ENCODE peak calls at places on chromosomes 1 and 21, in ten cellular contexts. H is OCI-LY7, G is uterus, W is heart left ventricle, D is left lung, C is ovary, P is vagina, Y is hepatocyte, S is esophagus muscularis mucosa, K is testis. Z is an unnamed sample. For H3K9me3, the result is how much of the 10 kb centered on the place peaks cover.

GRCh38 chr1:37177230-37177864 is 143.0 kb upstream of the GRIK3 start:
- DNase-seq in H (peak), P (no peak), Y (peak), K (peak), C (no peak), D (no peak), G (no peak), S (peak), W (no peak), Z (no peak)

GRCh38 chr1:177209357-177209756 is 38.6 kb downstream of the BRINP2 start:
- DNase-seq in P (no peak), W (peak), S (peak), H (no peak), Y (peak), G (peak), D (peak), C (peak), K (peak), Z (peak)

GRCh38 chr1:67668660-67669059 is 16.3 kb upstream of the GADD45A start:
- DNase-seq in H (no peak), P (no peak), S (no peak), K (no peak), G (no peak), Y (peak), W (no peak), D (no peak), C (no peak), Z (no peak)

GRCh38 chr1:63891211-63891610 is 117.4 kb downstream of the ROR1 start:
- DNase-seq in C (no peak), K (no peak), G (no peak), S (no peak), Y (no peak), D (no peak), W (no peak), H (no peak), P (no peak), Z (no peak)

GRCh38 chr1:236063919-236064673 is 794 bp downstream of the NID1 start:
- DNase-seq in C (peak), Y (peak), S (peak), D (peak), G (peak), P (no peak), H (no peak), W (peak), K (peak), Z (peak)

GRCh38 chr1:206565973-206566372 is 46.3 kb downstream of the EIF2D start:
- DNase-seq in Y (no peak), K (no peak), S (no peak), W (no peak), H (no peak), G (no peak), P (no peak), D (no peak), C (no peak), Z (no peak)

GRCh38 chr1:93738075-93738622 is 56.5 kb upstream of the BCAR3 start:
- DNase-seq in Y (no peak), S (no peak), H (no peak), P (no peak), W (no peak), K (no peak), G (no peak), D (no peak), C (no peak), Z (no peak)

GRCh38 chr1:170929835-170930554 is 5.3 kb upstream of the MROH9 start:
- DNase-seq in S (no peak), C (peak), P (no peak), H (peak), W (peak), K (peak), D (no peak), G (peak), Y (peak), Z (no peak)

GRCh38 chr1:25502957-25503356 is 40.4 kb upstream of the LDLRAP1 start:
- DNase-seq in C (no peak), S (no peak), W (no peak), H (no peak), G (no peak), P (no peak), D (no peak), Y (peak), K (no peak), Z (no peak)

GRCh38 chr1:228862542-228863505 is 127.5 kb downstream of the RHOU start:
- DNase-seq in H (no peak), P (peak), W (no peak), D (no peak), C (no peak), Y (no peak), G (no peak), K (peak), S (peak), Z (no peak)

GRCh38 chr1:99527545-99527944 is 118.4 kb upstream of the PALMD start:
- DNase-seq in Y (no peak), P (no peak), D (no peak), G (no peak), K (no peak), W (no peak), C (no peak), H (no peak), S (no peak), Z (no peak)

GRCh38 chr1:155218854-155219591 is 10.5 kb downstream of the MTX1 start:
- DNase-seq in H (peak), G (peak), S (no peak), K (peak), D (no peak), C (no peak), Y (peak), P (no peak), W (no peak), Z (no peak)

GRCh38 chr1:11157867-11158266 is 31.3 kb upstream of the ANGPTL7 start:
- DNase-seq in K (peak), G (peak), S (no peak), P (no peak), D (no peak), Y (no peak), H (no peak), C (peak), W (peak), Z (no peak)

GRCh38 chr1:234521802-234522185 is 42.8 kb upstream of the TARBP1 start:
- DNase-seq in K (no peak), W (no peak), D (no peak), C (no peak), Y (no peak), G (no peak), P (no peak), S (no peak), H (no peak), Z (no peak)

GRCh38 chr1:234519506-234519905 is 40.5 kb upstream of the TARBP1 start:
- DNase-seq in P (no peak), W (no peak), C (no peak), S (no peak), D (no peak), G (no peak), H (peak), K (no peak), Y (no peak), Z (no peak)

GRCh38 chr1:234518876-234519275 is 39.9 kb upstream of the TARBP1 start:
- DNase-seq in G (no peak), K (no peak), D (no peak), C (no peak), P (no peak), H (no peak), Y (no peak), W (no peak), S (no peak), Z (no peak)

GRCh38 chr1:234517087-234517802 is 38.3 kb upstream of the TARBP1 start:
- DNase-seq in G (no peak), K (no peak), D (no peak), S (no peak), C (no peak), Y (no peak), H (no peak), W (no peak), P (no peak), Z (no peak)

GRCh38 chr1:234520908-234521801 is 42.2 kb upstream of the TARBP1 start:
- DNase-seq in S (no peak), C (no peak), W (no peak), K (no peak), H (no peak), D (no peak), Y (no peak), G (no peak), P (no peak), Z (no peak)
- H3K27ac ChIP-seq in S (peak), C (no peak), W (peak), K (no peak), H (peak), D (peak), Y (no peak), G (peak), P (no peak), Z (no peak)

DNA sequence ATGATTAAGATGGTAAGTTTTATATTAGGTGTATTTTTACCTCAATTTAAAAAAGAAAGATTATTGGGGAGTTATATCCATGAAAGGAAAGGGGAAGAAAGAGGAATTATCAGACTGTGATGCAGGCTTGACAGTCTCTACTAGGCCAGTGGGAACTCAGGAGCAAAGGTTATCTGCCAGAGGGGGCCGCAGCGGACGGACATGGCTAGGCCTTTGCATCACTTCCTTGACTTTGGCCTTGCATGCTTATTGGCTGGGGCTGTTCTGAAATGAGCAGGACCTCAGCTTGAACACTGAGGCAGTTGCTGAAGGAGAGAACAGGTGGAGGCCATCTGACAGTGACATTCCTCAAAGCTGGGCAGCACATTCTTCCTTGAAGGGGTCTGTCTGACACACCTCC is 150.9 kb downstream of the CYYR1 start:
- DNase-seq in Y (no peak), K (no peak), P (no peak), D (no peak), S (no peak), W (no peak), G (no peak), C (no peak), H (no peak), Z (no peak)
- H3K9me3 ChIP-seq in Y (under half), K (under half), P (under half), D (under half), S (under half), W (under half), G (under half), C (under half), H (under half), Z (under half)

GRCh38 chr1:16289959-16290358 is 53.0 kb upstream of the CPLANE2 start:
- DNase-seq in Y (no peak), P (no peak), G (no peak), H (no peak), W (no peak), S (no peak), K (no peak), C (no peak), D (no peak), Z (no peak)
- TF ChIP-seq CTCF in Y (no peak), P (no peak), G (no peak), H (peak), W (no peak), S (no peak), K (no peak), C (no peak), D (no peak), Z (no peak)

GRCh38 chr1:168676029-168676812 is 52.8 kb downstream of the DPT start:
- DNase-seq in Y (no peak), K (no peak), C (no peak), W (no peak), G (no peak), D (no peak), P (no peak), H (no peak), S (no peak), Z (no peak)
- H3K27ac ChIP-seq in Y (no peak), K (peak), C (no peak), W (no peak), G (no peak), D (no peak), P (no peak), H (no peak), S (no peak), Z (no peak)

GRCh38 chr1:247047260-247047659 is 31.4 kb downstream of the ZNF670 start:
- DNase-seq in S (no peak), W (no peak), G (no peak), H (no peak), C (no peak), P (no peak), Y (no peak), K (no peak), D (no peak), Z (no peak)

GRCh38 chr1:247043406-247043805 is 35.2 kb downstream of the ZNF670 start:
- DNase-seq in H (no peak), K (no peak), P (no peak), C (no peak), D (no peak), G (no peak), S (no peak), Y (no peak), W (no peak), Z (no peak)

DNA sequence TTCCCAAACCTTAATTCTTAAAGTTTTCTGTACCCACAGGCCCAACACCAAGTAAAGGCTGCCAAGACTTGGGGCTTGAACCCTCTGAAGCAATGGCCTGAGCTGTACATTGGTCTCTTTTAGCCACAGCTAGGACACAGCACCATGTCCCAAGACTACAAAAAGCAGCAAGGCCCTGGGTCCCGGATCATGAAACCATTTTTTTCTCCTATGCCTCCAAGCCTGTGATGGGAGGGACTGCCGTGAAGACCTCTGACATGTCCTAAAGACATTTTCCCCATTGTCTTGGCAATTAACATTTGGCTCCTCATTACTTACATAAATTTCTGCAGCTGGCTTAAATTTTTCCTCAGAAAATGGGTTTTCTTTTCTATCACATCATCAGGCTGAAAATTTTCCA is 30.9 kb downstream of the ZNF670 start:
- DNase-seq in D (no peak), H (no peak), P (no peak), S (no peak), C (no peak), G (no peak), Y (no peak), K (no peak), W (no peak), Z (no peak)
- H3K9me3 ChIP-seq in D (under half), H (half or more), P (under half), S (under half), C (under half), G (under half), Y (under half), K (under half), W (half or more), Z (under half)

GRCh38 chr1:1307261-1307907 is 346 bp downstream of the ACAP3 start:
- DNase-seq in D (peak), P (no peak), W (peak), S (no peak), H (no peak), Y (no peak), G (peak), K (peak), C (peak), Z (peak)

GRCh38 chr1:1305300-1306069 is 2.2 kb downstream of the ACAP3 start:
- DNase-seq in W (peak), D (peak), K (peak), G (peak), P (no peak), Y (peak), C (peak), S (peak), H (peak), Z (no peak)

GRCh38 chr1:1306661-1307260 is 969 bp downstream of the ACAP3 start:
- DNase-seq in Y (peak), G (no peak), H (no peak), C (no peak), S (no peak), D (no peak), W (no peak), K (no peak), P (no peak), Z (no peak)

GRCh38 chr1:1304331-1305299 is 3.1 kb downstream of the ACAP3 start:
- DNase-seq in G (peak), Y (peak), H (no peak), D (peak), W (peak), P (no peak), C (peak), K (peak), S (peak), Z (no peak)

DNA sequence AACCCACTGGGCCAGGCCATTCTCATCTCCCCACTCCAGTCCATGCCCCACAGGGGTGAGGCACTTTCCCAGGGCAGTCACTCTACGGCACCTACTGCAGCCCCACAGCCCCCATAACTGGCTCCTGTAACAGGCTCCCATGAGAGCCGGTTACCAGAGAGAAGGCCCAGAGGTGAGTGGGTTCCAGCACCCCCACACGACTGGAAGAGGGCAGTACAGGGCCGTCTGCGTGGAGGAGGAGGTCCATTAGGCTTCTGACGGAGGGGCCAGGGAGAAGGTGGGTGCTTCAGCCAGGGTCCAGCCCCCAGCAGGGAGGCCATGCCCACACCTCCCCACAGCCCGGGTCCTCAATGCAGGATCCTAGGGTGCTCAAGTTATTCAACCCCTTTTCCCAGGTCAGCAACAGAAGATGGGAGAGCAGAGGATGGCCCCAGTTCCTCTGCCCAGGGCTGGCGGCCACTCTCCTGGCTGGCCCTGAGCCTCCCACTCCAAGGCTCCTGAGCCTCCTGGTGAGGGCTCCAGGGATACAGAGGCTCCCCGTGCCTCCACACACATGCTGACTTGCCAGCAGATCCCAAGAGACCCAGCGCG is 1.6 kb downstream of the ACAP3 start:
- DNase-seq in Y (no peak), D (no peak), G (no peak), P (no peak), C (no peak), W (no peak), S (no peak), K (no peak), H (peak), Z (no peak)
- TF ChIP-seq CTCF in Y (no peak), D (no peak), G (no peak), P (no peak), C (no peak), W (no peak), S (no peak), K (no peak), H (peak), Z (no peak)

GRCh38 chr1:207828046-207828445 is 76.2 kb downstream of the CD46 start:
- DNase-seq in P (no peak), Y (no peak), D (no peak), C (no peak), H (no peak), K (no peak), G (no peak), W (no peak), S (no peak), Z (no peak)
- H3K27ac ChIP-seq in P (peak), Y (peak), D (peak), C (peak), H (no peak), K (peak), G (peak), W (peak), S (peak), Z (peak)

GRCh38 chr21:20538039-20538658 is 460.1 kb upstream of the NCAM2 start:
- DNase-seq in K (no peak), S (no peak), W (no peak), D (no peak), P (no peak), C (no peak), Y (no peak), G (no peak), H (no peak), Z (no peak)

DNA sequence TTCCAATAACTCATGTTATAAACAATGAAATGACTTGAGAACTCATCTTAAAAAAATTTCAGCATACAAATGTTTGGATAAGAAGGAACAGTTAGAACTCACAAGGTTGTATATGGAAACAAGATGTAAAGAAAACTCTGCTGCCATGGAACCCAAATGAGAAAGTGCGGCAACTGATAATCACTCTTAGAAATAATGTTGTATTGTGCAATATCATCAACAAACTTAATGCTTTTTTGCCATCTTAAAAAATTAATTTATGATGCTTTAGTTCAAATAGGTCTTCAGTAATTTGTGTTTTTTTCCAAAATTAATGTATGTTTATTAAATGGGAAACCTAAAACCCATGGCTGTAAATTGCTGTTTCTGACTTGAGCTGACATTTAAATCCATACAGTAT is 461.0 kb upstream of the NCAM2 start:
- DNase-seq in G (no peak), P (no peak), K (no peak), Y (no peak), D (no peak), W (no peak), S (no peak), H (no peak), C (no peak), Z (no peak)
- H3K9me3 ChIP-seq in G (under half), P (under half), K (under half), Y (under half), D (under half), W (under half), S (under half), H (under half), C (under half), Z (under half)

DNA sequence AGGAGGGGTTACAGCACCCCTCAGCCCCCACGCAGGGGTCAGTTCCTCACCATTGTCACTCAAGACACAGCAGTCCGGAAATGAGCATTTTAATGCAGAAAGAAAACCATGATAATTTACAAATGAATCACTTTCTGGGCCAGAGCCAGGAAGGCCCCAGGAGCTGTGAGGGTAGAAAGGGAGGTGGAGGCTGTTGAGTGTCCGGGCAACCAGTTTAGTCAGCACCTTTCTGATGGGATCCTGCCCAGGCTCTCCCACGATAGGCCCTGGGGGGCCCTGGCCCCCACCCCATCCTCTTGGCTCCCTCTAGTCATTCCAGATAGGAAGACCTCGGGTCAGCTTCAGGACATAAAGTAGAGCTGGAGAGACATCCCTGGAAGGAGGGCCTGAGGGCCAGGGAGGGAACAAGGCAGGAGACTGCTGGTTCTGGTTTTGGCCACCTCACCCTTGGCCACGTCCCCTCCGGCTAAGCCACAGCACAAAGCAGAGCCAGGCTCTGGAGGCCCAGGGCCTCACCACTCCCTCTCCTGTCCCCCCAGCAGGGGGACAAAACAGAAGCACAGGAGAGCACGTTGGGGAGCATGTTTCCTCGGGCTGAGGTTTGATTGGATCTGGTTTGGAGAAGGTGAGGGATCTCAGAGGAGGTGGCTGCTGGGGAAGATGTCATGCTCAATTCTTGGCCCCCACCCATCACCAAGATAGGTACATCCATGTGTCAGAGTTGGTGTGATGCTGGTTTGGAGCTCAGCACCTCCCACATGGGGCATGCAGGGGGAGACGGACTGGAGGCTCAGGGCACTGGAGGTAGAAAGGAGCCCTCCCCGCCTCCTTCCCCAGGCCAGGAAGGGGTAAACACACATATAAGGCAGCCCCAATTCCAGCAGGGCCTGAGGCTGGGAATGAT is 20.6 kb downstream of the ETNK2 start:
- DNase-seq in S (no peak), K (peak), D (no peak), C (peak), P (no peak), W (no peak), Y (peak), H (no peak), G (peak), Z (no peak)
- TF ChIP-seq CTCF in S (no peak), K (peak), D (no peak), C (no peak), P (no peak), W (no peak), Y (no peak), H (no peak), G (no peak), Z (no peak)

Z was measured in upper lobe of right lung.